ENCODE peak calls at places on chromosome 22, in seven cellular contexts. D is NCI-H345; G is lower leg skin; K is AG08396; B is activated effector memory CD4-positive, alpha-beta T cell treated with anti-CD3 and anti-CD28 coated beads, Interleukin-2, amount 50 U/mL, for 16 hours; L is GM06990; Q is WTC11. V is an unnamed sample.

GRCh38 chr22:34111210-34111824 is 191.0 kb upstream of the LARGE1 start:
- DNase-seq in K (peak), D (peak), B (no peak), L (no peak), G (peak), Q (peak), V (peak)

GRCh38 chr22:36323182-36323854 is 64.4 kb downstream of the MYH9 start:
- DNase-seq in B (no peak), L (no peak), D (no peak), K (peak), G (peak), Q (no peak), V (no peak)

GRCh38 chr22:26577081-26577480 is 12.9 kb downstream of the TPST2 start:
- DNase-seq in G (no peak), L (no peak), K (no peak), B (no peak), D (no peak), Q (no peak), V (no peak)

GRCh38 chr22:48666620-48667019 is 1161.1 kb downstream of the BRD1 start:
- DNase-seq in D (no peak), B (no peak), G (no peak), L (no peak), Q (no peak), K (no peak), V (no peak)

GRCh38 chr22:43884600-43885318 is 7.1 kb downstream of the PNPLA5 start:
- DNase-seq in D (peak), Q (peak), G (no peak), K (peak), B (peak), L (peak), V (peak)

GRCh38 chr22:45009881-45010531 is at the start of gene PHF21B:
- DNase-seq in D (peak), B (no peak), G (no peak), Q (peak), K (peak), L (peak), V (peak)

GRCh38 chr22:49547751-49548239 is 279.9 kb downstream of the BRD1 start:
- DNase-seq in D (peak), B (peak), L (no peak), G (peak), K (no peak), Q (no peak), V (no peak)

GRCh38 chr22:32413715-32414114 is 1.7 kb upstream of the RTCB start:
- DNase-seq in G (no peak), B (no peak), K (peak), D (no peak), L (no peak), Q (no peak), V (no peak)

GRCh38 chr22:48553119-48553518 is 1274.6 kb downstream of the BRD1 start:
- DNase-seq in Q (no peak), G (no peak), B (no peak), D (no peak), K (no peak), L (no peak), V (no peak)

GRCh38 chr22:39613549-39613921 is 43.0 kb downstream of the CACNA1I start:
- DNase-seq in K (no peak), L (no peak), D (no peak), Q (no peak), G (no peak), B (no peak), V (no peak)

GRCh38 chr22:36373258-36373579 is 14.5 kb downstream of the MYH9 start:
- DNase-seq in G (peak), K (no peak), Q (no peak), B (peak), D (no peak), L (no peak), V (no peak)

GRCh38 chr22:30411780-30412179 is 13.8 kb upstream of the MTFP1 start:
- DNase-seq in G (no peak), Q (no peak), K (no peak), L (no peak), B (no peak), D (no peak), V (no peak)

GRCh38 chr22:48757581-48757980 is 1070.1 kb downstream of the BRD1 start:
- DNase-seq in B (peak), K (no peak), Q (no peak), D (no peak), L (no peak), G (peak), V (no peak)